ENCODE peak calls at places on chromosomes 12 and 14, in seven cellular contexts. E is fibroblast of lung, C is OCI-LY7, N is heart left ventricle, S is endothelial cell of umbilical vein, L is vagina, G is ovary. Y is an unnamed sample.

GRCh38 chr12:12999959-13000615 is at the start of gene HEBP1:
- DNase-seq in E (peak; percentile 84), C (peak; percentile 85), N (peak; percentile 96), S (peak; percentile 89), L (peak; percentile 96), G (peak; percentile 98), Y (peak; percentile 51)

GRCh38 chr12:63845726-63846125 is 1.2 kb downstream of the SRGAP1 start:
- DNase-seq in E (peak; percentile 55), C (no peak), N (no peak), S (peak; percentile 56), L (no peak), G (no peak), Y (no peak)

GRCh38 chr14:74085047-74085637 is 386 bp downstream of the LIN52 start:
- DNase-seq in E (peak; percentile 62), C (peak; percentile 12), N (no peak), S (no peak), L (peak; percentile 92), G (peak; percentile 30), Y (no peak)

GRCh38 chr12:122902854-122903703 is 7.2 kb upstream of the VPS37B start:
- DNase-seq in E (no peak), C (no peak), N (no peak), S (no peak), L (no peak), G (no peak), Y (no peak)

GRCh38 chr12:108728820-108729611 is 2.3 kb downstream of the CORO1C start:
- DNase-seq in E (peak; percentile 59), C (no peak), N (no peak), S (peak; percentile 32), L (no peak), G (no peak), Y (no peak)

GRCh38 chr14:51014086-51014485 is 69.8 kb upstream of the PYGL start:
- DNase-seq in E (peak; percentile 93), C (no peak), N (no peak), S (no peak), L (no peak), G (no peak), Y (peak; percentile 95)

GRCh38 chr12:128661216-128661550 is 162.6 kb downstream of the SLC15A4 start:
- DNase-seq in E (no peak), C (no peak), N (no peak), S (no peak), L (no peak), G (no peak), Y (no peak)

GRCh38 chr12:82510386-82510785 is 152.1 kb downstream of the METTL25 start:
- DNase-seq in E (no peak), C (no peak), N (no peak), S (peak; percentile 51), L (no peak), G (no peak), Y (no peak)

GRCh38 chr14:100679707-100680438 is 46.8 kb upstream of the DLK1 start:
- DNase-seq in E (peak; percentile 90), C (no peak), N (peak; percentile 63), S (no peak), L (peak; percentile 93), G (peak; percentile 85), Y (no peak)

GRCh38 chr14:49634547-49635334 is at the start of gene DNAAF2:
- DNase-seq in E (peak; percentile 69), C (peak; percentile 85), N (peak; percentile 50), S (peak; percentile 80), L (no peak), G (peak; percentile 71), Y (peak; percentile 62)

GRCh38 chr12:30828686-30829085 is 73.9 kb upstream of the CAPRIN2 start:
- DNase-seq in E (peak; percentile 72), C (no peak), N (no peak), S (no peak), L (no peak), G (no peak), Y (no peak)

GRCh38 chr12:123115409-123116111 is 35.3 kb downstream of the PITPNM2 start:
- DNase-seq in E (peak; percentile 97), C (no peak), N (peak; percentile 75), S (no peak), L (peak; percentile 92), G (peak; percentile 76), Y (no peak)

DNA sequence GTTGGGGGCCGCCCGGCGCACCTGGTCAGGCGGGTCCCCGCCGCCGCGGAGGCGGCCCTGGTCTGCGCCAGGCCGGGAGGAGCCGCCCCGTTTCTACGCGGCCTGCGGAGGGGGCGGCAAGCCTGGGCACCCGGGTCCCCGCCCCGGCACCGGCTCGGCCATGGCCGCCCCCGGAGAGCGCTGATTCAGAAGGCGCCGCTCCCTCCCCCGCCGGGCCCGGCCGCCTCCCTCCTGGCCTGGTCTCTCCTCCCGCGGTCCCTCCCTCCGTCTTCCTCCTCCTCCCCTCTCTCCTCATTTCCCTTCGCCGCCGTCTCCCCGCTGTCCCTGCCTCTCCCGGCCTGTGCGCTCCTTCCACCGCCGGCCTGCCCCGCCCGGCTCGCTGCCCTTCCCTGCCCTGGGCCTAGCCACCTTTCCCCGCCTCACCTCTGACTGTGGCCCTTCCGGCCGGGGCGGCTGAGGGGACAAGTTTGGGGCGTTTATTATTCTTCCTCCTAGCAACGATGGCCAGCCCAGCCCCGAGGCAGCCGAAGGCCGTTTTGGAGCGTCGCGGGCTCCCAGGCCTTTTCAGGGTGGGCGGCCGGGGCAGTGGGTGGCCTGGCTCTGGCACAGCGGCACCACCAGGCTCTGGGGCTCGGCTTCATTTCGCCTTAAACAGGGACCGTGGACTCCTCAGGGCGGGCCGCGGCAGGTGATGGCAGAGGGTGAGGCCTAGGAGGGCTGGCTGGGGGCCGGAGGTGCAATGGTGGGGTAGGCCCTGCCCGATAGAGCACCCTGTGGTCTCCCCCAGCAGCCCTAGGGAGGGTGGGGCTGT is 768 bp downstream of the CEP170B start:
- DNase-seq in E (peak; percentile 75), C (no peak), N (peak; percentile 70), S (peak; percentile 65), L (no peak), G (peak; percentile 76), Y (no peak)
- H3K4me3 ChIP-seq in E (peak overlapping the region; percentile 44), C (no peak overlapping the region), N (peak overlapping the region; percentile 73), S (peak overlapping the region; percentile 28), L (peak overlapping the region; percentile 70), G (peak overlapping the region; percentile 54), Y (peak overlapping the region; percentile 65)

GRCh38 chr14:22423958-22424357 is 165.1 kb downstream of the DAD1 start:
- DNase-seq in E (no peak), C (no peak), N (no peak), S (no peak), L (no peak), G (no peak), Y (no peak)
- H3K4me3 ChIP-seq in E (no peak overlapping the region), C (no peak overlapping the region), N (no peak overlapping the region), S (no peak overlapping the region), L (no peak overlapping the region), G (no peak overlapping the region), Y (no peak overlapping the region)

GRCh38 chr12:6532051-6532926 is 2.0 kb upstream of the GAPDH start:
- DNase-seq in E (peak; percentile 99), C (peak; percentile 52), N (peak; percentile 82), S (peak; percentile 90), L (peak; percentile 89), G (peak; percentile 48), Y (peak; percentile 98)
- H3K4me3 ChIP-seq in E (peak overlapping the region; percentile 56), C (peak overlapping the region; percentile 93), N (peak overlapping the region; percentile 98), S (no peak overlapping the region), L (peak overlapping the region; percentile 65), G (no peak overlapping the region), Y (peak overlapping the region; percentile 97)

DNA sequence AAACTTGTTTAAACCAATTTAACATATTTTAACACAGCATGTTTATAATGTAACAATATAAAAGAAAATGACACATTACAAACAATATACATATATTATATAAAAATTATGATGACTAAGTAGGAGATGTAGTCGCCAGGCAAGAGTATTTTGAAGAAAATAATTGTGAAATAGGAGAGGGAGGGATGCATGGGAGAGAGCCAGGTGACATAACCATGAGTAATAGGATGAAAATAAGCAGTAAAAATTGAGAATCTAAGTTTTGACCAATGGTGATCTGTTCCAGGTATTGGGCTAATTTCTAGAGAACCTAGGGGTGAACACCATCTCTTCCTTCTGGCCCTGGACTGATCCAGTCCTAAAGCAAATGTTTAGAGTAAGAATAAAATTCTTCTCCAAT is 315.2 kb upstream of the G2E3 start:
- DNase-seq in E (peak; percentile 64), C (no peak), N (no peak), S (no peak), L (no peak), G (no peak), Y (no peak)
- H3K4me3 ChIP-seq in E (no peak overlapping the region), C (no peak overlapping the region), N (no peak overlapping the region), S (no peak overlapping the region), L (no peak overlapping the region), G (no peak overlapping the region), Y (no peak overlapping the region)

GRCh38 chr12:57258977-57259970 is 8.3 kb upstream of the STAC3 start:
- DNase-seq in E (peak; percentile 76), C (no peak), N (peak; percentile 82), S (no peak), L (no peak), G (no peak), Y (no peak)
- H3K4me3 ChIP-seq in E (no peak overlapping the region), C (no peak overlapping the region), N (no peak overlapping the region), S (no peak overlapping the region), L (no peak overlapping the region), G (no peak overlapping the region), Y (no peak overlapping the region)

GRCh38 chr12:103798586-103798985 is 42.4 kb downstream of the NT5DC3 start:
- DNase-seq in E (no peak), C (no peak), N (no peak), S (no peak), L (no peak), G (no peak), Y (no peak)

GRCh38 chr12:103799504-103800251 is 41.4 kb downstream of the NT5DC3 start:
- DNase-seq in E (peak; percentile 68), C (no peak), N (no peak), S (no peak), L (no peak), G (no peak), Y (no peak)

GRCh38 chr12:103801709-103802585 is 39.1 kb downstream of the NT5DC3 start:
- DNase-seq in E (peak; percentile 96), C (no peak), N (no peak), S (no peak), L (peak; percentile 75), G (no peak), Y (peak; percentile 79)

GRCh38 chr12:103802586-103802886 is 38.5 kb downstream of the NT5DC3 start:
- DNase-seq in E (no peak), C (no peak), N (no peak), S (no peak), L (no peak), G (no peak), Y (no peak)

GRCh38 chr12:103800252-103800771 is 40.7 kb downstream of the NT5DC3 start:
- DNase-seq in E (peak; percentile 86), C (no peak), N (peak; percentile 56), S (peak; percentile 85), L (peak; percentile 76), G (peak; percentile 61), Y (no peak)
- H3K4me3 ChIP-seq in E (peak overlapping the region; percentile 13), C (no peak overlapping the region), N (peak overlapping the region; percentile 22), S (no peak overlapping the region), L (no peak overlapping the region), G (peak overlapping the region; percentile 8), Y (no peak overlapping the region)

Y was measured in retinal pigment epithelial cell.